ENCODE peak calls at places on chromosomes 11 and 22, in five cellular contexts. K, O, A, G and Q are unnamed samples.

GRCh38 chr11:9020881-9021280 is 17.1 kb upstream of the NRIP3 start:
- DNase-seq in A (no peak), O (peak; percentile 23), G (no peak), K (no peak), Q (no peak)

GRCh38 chr11:96023311-96023710 is 99.4 kb upstream of the MTMR2 start:
- DNase-seq in A (no peak), G (no peak), K (no peak), O (no peak), Q (no peak)

GRCh38 chr22:50641696-50642607 is 14.0 kb upstream of the ARSA start:
- DNase-seq in O (peak; percentile 48), K (no peak), A (no peak), G (peak; percentile 62), Q (peak; percentile 11)

GRCh38 chr11:96075532-96075959 is 151.6 kb upstream of the MTMR2 start:
- DNase-seq in O (no peak), G (no peak), A (peak; percentile 16), K (no peak), Q (peak; percentile 96)

GRCh38 chr11:96155627-96156378 is 187.2 kb downstream of the MAML2 start:
- DNase-seq in G (peak; percentile 82), A (no peak), O (peak; percentile 98), K (no peak), Q (peak; percentile 99)

GRCh38 chr22:42343551-42344081 is 73.2 kb upstream of the TCF20 start:
- DNase-seq in A (no peak), G (no peak), K (peak; percentile 26), O (no peak), Q (peak; percentile 13)

GRCh38 chr11:100981196-100981824 is 148.3 kb downstream of the PGR start:
- DNase-seq in O (no peak), G (no peak), A (no peak), K (no peak), Q (peak; percentile 67)

GRCh38 chr11:112082729-112083128 is 3.8 kb downstream of the TIMM8B start:
- DNase-seq in G (no peak), K (no peak), O (peak; percentile 18), A (no peak), Q (peak; percentile 61)

GRCh38 chr22:50621948-50622722 is 5.8 kb downstream of the ARSA start:
- DNase-seq in A (no peak), K (no peak), G (no peak), O (no peak), Q (peak; percentile 58)

GRCh38 chr22:40224702-40225101 is 47.0 kb downstream of the TNRC6B start:
- DNase-seq in A (no peak), O (no peak), K (no peak), G (no peak), Q (peak; percentile 66)